ENCODE peak calls at places on chromosomes 13 and 19, in six cellular contexts. P is stimulated activated CD4-positive, alpha-beta T cell treated with anti-CD3 and anti-CD28 coated beads, Interleukin-4, amount 100 ng/mL, for 48 hours; Y is stimulated activated CD8-positive, alpha-beta memory T cell treated with anti-CD3 and anti-CD28 coated beads, Interleukin-7, amount 100 ng/mL, for 4 hours; U is glutamatergic neuron; I is tibial artery; K is retina. W is an unnamed sample.

GRCh38 chr13:59450218-59450617 is 713.5 kb downstream of the DIAPH3 start:
- DNase-seq in P (no peak), I (no peak), K (no peak), Y (no peak), U (no peak), W (no peak)

GRCh38 chr19:5680083-5680436 is 256 bp downstream of the MICOS13 start:
- DNase-seq in P (no peak), Y (no peak), I (peak; percentile 80), U (peak; percentile 51), K (no peak), W (no peak)

GRCh38 chr13:113837554-113838355 is 26.1 kb downstream of the GAS6 start:
- DNase-seq in P (no peak), U (peak; percentile 47), Y (no peak), K (no peak), I (peak; percentile 99), W (no peak)

GRCh38 chr19:45468803-45469131 is 971 bp downstream of the FOSB start:
- DNase-seq in Y (no peak), U (no peak), I (no peak), K (no peak), P (no peak), W (no peak)

GRCh38 chr19:18910801-18911436 is 8.3 kb downstream of the COPE start:
- DNase-seq in K (no peak), P (no peak), U (no peak), I (no peak), Y (no peak), W (no peak)

GRCh38 chr13:110307697-110308376 is 753 bp downstream of the COL4A2 start:
- DNase-seq in I (peak; percentile 76), K (peak; percentile 87), P (no peak), Y (no peak), U (peak; percentile 58), W (peak; percentile 75)

GRCh38 chr19:800360-801029 is 3.2 kb downstream of the PTBP1 start:
- DNase-seq in K (no peak), I (no peak), P (no peak), Y (no peak), U (no peak), W (no peak)

GRCh38 chr13:95254341-95254740 is 46.9 kb downstream of the ABCC4 start:
- DNase-seq in P (no peak), U (no peak), Y (no peak), K (no peak), I (no peak), W (no peak)

GRCh38 chr19:14509382-14509781 is 8.8 kb downstream of the DNAJB1 start:
- DNase-seq in I (no peak), Y (no peak), U (no peak), K (no peak), P (no peak), W (no peak)

GRCh38 chr13:94305463-94305862 is 174.0 kb downstream of the DCT start:
- DNase-seq in Y (no peak), P (no peak), K (no peak), U (no peak), I (no peak), W (no peak)

GRCh38 chr19:2550431-2551171 is 74.7 kb downstream of the GADD45B start:
- DNase-seq in P (no peak), I (no peak), U (peak; percentile 86), Y (no peak), K (peak; percentile 36), W (no peak)

GRCh38 chr19:53870485-53870844 is 2.8 kb downstream of the MYADM start:
- DNase-seq in P (no peak), K (no peak), Y (no peak), U (no peak), I (no peak), W (peak; percentile 62)

W was measured in ecto neural progenitor cell.